ENCODE peak calls at places on chromosomes 2 and 18, in six cellular contexts. H, U, M, Q, Z and S are unnamed samples.

GRCh38 chr18:71336811-71337210 is 1048.0 kb downstream of the SOCS6 start:
- DNase-seq in Q (no peak), H (no peak), M (no peak), Z (no peak), U (no peak), S (peak; percentile 70)

GRCh38 chr18:33914399-33914798 is 310.3 kb downstream of the NOL4 start:
- DNase-seq in U (no peak), M (no peak), Z (no peak), H (no peak), Q (no peak), S (no peak)

GRCh38 chr2:95372216-95372829 is 30.2 kb upstream of the FAHD2A start:
- DNase-seq in H (no peak), U (no peak), Z (no peak), Q (no peak), M (no peak), S (no peak)

GRCh38 chr18:7592305-7593071 is 25.4 kb downstream of the PTPRM start:
- DNase-seq in U (no peak), M (no peak), Q (no peak), Z (no peak), H (no peak), S (no peak)

GRCh38 chr18:37252854-37253396 is 312.7 kb downstream of the CELF4 start:
- DNase-seq in H (no peak), U (no peak), Z (no peak), Q (no peak), M (no peak), S (no peak)

GRCh38 chr2:29014811-29015414 is 33.8 kb downstream of the TOGARAM2 start:
- DNase-seq in Q (peak; percentile 54), H (no peak), M (peak; percentile 86), U (no peak), Z (no peak), S (peak; percentile 27)

GRCh38 chr2:56088411-56088810 is 95.4 kb upstream of the CCDC85A start:
- DNase-seq in Z (no peak), Q (no peak), U (no peak), M (no peak), H (no peak), S (no peak)

GRCh38 chr2:166825914-166826313 is 62.4 kb upstream of the XIRP2 start:
- DNase-seq in Z (no peak), H (no peak), U (no peak), Q (no peak), M (no peak), S (no peak)

GRCh38 chr18:8253943-8254342 is 355.3 kb upstream of the RAB12 start:
- DNase-seq in Q (no peak), M (no peak), U (no peak), Z (no peak), H (no peak), S (no peak)

GRCh38 chr2:27448381-27448780 is 6.2 kb downstream of the KRTCAP3 start:
- DNase-seq in U (no peak), Q (no peak), H (no peak), Z (no peak), M (no peak), S (no peak)

GRCh38 chr2:216210711-216211131 is 101.6 kb downstream of the XRCC5 start:
- DNase-seq in H (no peak), U (no peak), Q (peak; percentile 41), Z (no peak), M (no peak), S (peak; percentile 22)

GRCh38 chr2:16546128-16546754 is 119.4 kb downstream of the CYRIA start:
- DNase-seq in Q (peak; percentile 33), H (peak; percentile 11), M (no peak), U (no peak), Z (no peak), S (peak; percentile 72)

GRCh38 chr2:98769784-98770183 is 38.9 kb upstream of the MGAT4A start:
- DNase-seq in Q (no peak), H (no peak), M (no peak), U (no peak), Z (no peak), S (no peak)

GRCh38 chr18:2515408-2515807 is 55.9 kb downstream of the METTL4 start:
- DNase-seq in Q (peak; percentile 73), H (peak; percentile 79), M (no peak), Z (no peak), U (peak; percentile 38), S (peak; percentile 89)

GRCh38 chr2:10236571-10237391 is 65.9 kb upstream of the HPCAL1 start:
- DNase-seq in U (no peak), Q (no peak), Z (no peak), M (no peak), H (no peak), S (peak; percentile 17)

GRCh38 chr2:64157792-64158191 is 13.6 kb upstream of the PELI1 start:
- DNase-seq in Z (no peak), Q (peak; percentile 86), M (no peak), U (no peak), H (no peak), S (no peak)

GRCh38 chr2:135615404-135615803 is 84.1 kb downstream of the R3HDM1 start:
- DNase-seq in Z (no peak), H (no peak), U (no peak), M (no peak), Q (no peak), S (no peak)

GRCh38 chr2:168912466-168913170 is 11.5 kb downstream of the G6PC2 start:
- DNase-seq in M (peak; percentile 60), Z (peak; percentile 13), H (no peak), U (no peak), Q (peak; percentile 45), S (peak; percentile 33)

GRCh38 chr18:9475643-9476580 is 599 bp downstream of the RALBP1 start:
- DNase-seq in H (peak; percentile 13), U (no peak), M (no peak), Q (peak; percentile 60), Z (peak; percentile 44), S (peak; percentile 56)

GRCh38 chr2:197965756-197966155 is 161.4 kb downstream of the PLCL1 start:
- DNase-seq in M (no peak), H (no peak), Z (no peak), Q (no peak), U (no peak), S (no peak)

GRCh38 chr2:113891265-113891959 is 1.5 kb downstream of the ACTR3 start:
- DNase-seq in Z (no peak), M (no peak), Q (peak; percentile 27), H (no peak), U (no peak), S (peak; percentile 36)

GRCh38 chr2:455046-455705 is 167.3 kb upstream of the ALKAL2 start:
- DNase-seq in Z (no peak), Q (no peak), U (no peak), H (no peak), M (no peak), S (no peak)

GRCh38 chr18:9619545-9619944 is 5.2 kb upstream of the PPP4R1 start:
- DNase-seq in U (peak; percentile 37), M (no peak), H (no peak), Z (no peak), Q (peak; percentile 71), S (peak; percentile 71)

GRCh38 chr2:10594481-10594880 is 95.3 kb downstream of the NOL10 start:
- DNase-seq in U (no peak), Q (no peak), Z (no peak), M (no peak), H (no peak), S (no peak)

GRCh38 chr2:33153008-33153407 is 206.3 kb downstream of the LTBP1 start:
- DNase-seq in Q (peak; percentile 67), M (no peak), U (no peak), H (peak; percentile 73), Z (no peak), S (no peak)

GRCh38 chr2:69667805-69668382 is 24.4 kb upstream of the AAK1 start:
- DNase-seq in U (no peak), Q (no peak), Z (no peak), H (peak; percentile 93), M (no peak), S (peak; percentile 52)

GRCh38 chr2:74228772-74229171 is 30.4 kb downstream of the MTHFD2 start:
- DNase-seq in Z (no peak), U (no peak), H (no peak), M (no peak), Q (no peak), S (no peak)

GRCh38 chr2:241799522-241800197 is 9.3 kb upstream of the NEU4 start:
- DNase-seq in Q (no peak), Z (no peak), H (no peak), M (no peak), U (no peak), S (no peak)

GRCh38 chr2:149098722-149099121 is 60.2 kb downstream of the LYPD6B start:
- DNase-seq in Z (no peak), Q (peak; percentile 49), H (no peak), M (no peak), U (no peak), S (no peak)

GRCh38 chr2:75022516-75022915 is 64.1 kb downstream of the POLE4 start:
- DNase-seq in M (no peak), H (no peak), Q (peak; percentile 79), U (no peak), Z (no peak), S (no peak)

GRCh38 chr18:77080283-77080682 is 52.3 kb downstream of the MBP start:
- DNase-seq in M (peak; percentile 61), H (no peak), Z (no peak), U (no peak), Q (no peak), S (peak; percentile 45)

GRCh38 chr18:76932026-76932819 is 109.9 kb downstream of the ZNF236 start:
- DNase-seq in M (peak; percentile 75), U (peak; percentile 80), Q (peak; percentile 95), Z (no peak), H (no peak), S (peak; percentile 34)